ENCODE peak calls at places on chromosomes 7 and 10, in seven cellular contexts. F is endothelial cell; N is activated CD4-positive, alpha-beta T cell treated with anti-CD3 and anti-CD28 coated beads for 48 hours; L is sciatic nerve; J is GM13976; I is keratinocyte; U is GM12865. T is an unnamed sample.

GRCh38 chr7:95509199-95509598 is 23.5 kb downstream of the ASB4 start:
- DNase-seq in F (peak), N (no peak), L (no peak), J (no peak), I (no peak), U (peak), T (peak)

GRCh38 chr10:1054684-1055083 is 1.5 kb upstream of the WDR37 start:
- DNase-seq in F (no peak), N (no peak), L (no peak), J (no peak), I (peak), U (no peak), T (no peak)

GRCh38 chr10:48273741-48274140 is 755 bp downstream of the FRMPD2 start:
- DNase-seq in F (no peak), N (no peak), L (no peak), J (no peak), I (no peak), U (no peak), T (no peak)

GRCh38 chr10:35585903-35586535 is 19.1 kb upstream of the GJD4 start:
- DNase-seq in F (no peak), N (no peak), L (peak), J (no peak), I (no peak), U (no peak), T (no peak)

GRCh38 chr7:44533301-44534055 is 7.7 kb downstream of the NPC1L1 start:
- DNase-seq in F (no peak), N (no peak), L (no peak), J (peak), I (no peak), U (no peak), T (no peak)

GRCh38 chr7:15603124-15603523 is 41.3 kb upstream of the AGMO start:
- DNase-seq in F (no peak), N (no peak), L (no peak), J (no peak), I (no peak), U (no peak), T (peak)

GRCh38 chr10:107011113-107011512 is 153.4 kb downstream of the SORCS1 start:
- DNase-seq in F (peak), N (no peak), L (no peak), J (no peak), I (no peak), U (peak), T (no peak)

GRCh38 chr7:964401-965231 is 10.1 kb upstream of the ADAP1 start:
- DNase-seq in F (no peak), N (no peak), L (no peak), J (no peak), I (no peak), U (no peak), T (peak)

GRCh38 chr10:102714621-102715455 is at the start of gene SFXN2:
- DNase-seq in F (no peak), N (peak), L (peak), J (no peak), I (no peak), U (peak), T (no peak)

GRCh38 chr10:1629326-1630036 is 107.8 kb downstream of the ADARB2 start:
- DNase-seq in F (no peak), N (no peak), L (no peak), J (no peak), I (no peak), U (no peak), T (no peak)